ENCODE peak calls at places on chromosomes 1 and 21, in nine cellular contexts. W is stomach, R is colonic mucosa, S is NT2/D1, Q is mucosa of descending colon, L is tibial artery, M is psoas muscle, O is esophagus muscularis mucosa, V is ascending aorta. X is an unnamed sample.

GRCh38 chr1:27144920-27145661 is 9.8 kb downstream of the SLC9A1 start:
- DNase-seq in V (no peak), S (no peak), W (peak; percentile 73), O (no peak), L (peak; percentile 76), R (peak; percentile 47), M (peak; percentile 62), Q (peak; percentile 58), X (peak; percentile 73)

GRCh38 chr1:42845193-42845592 is 1.2 kb upstream of the ZNF691 start:
- DNase-seq in W (no peak), R (no peak), L (no peak), O (no peak), S (no peak), V (no peak), M (no peak), Q (no peak), X (no peak)

GRCh38 chr1:167722152-167722869 is 529 bp downstream of the MPZL1 start:
- DNase-seq in M (peak; percentile 65), R (peak; percentile 67), L (peak; percentile 70), Q (peak; percentile 75), O (no peak), W (peak; percentile 60), V (no peak), S (no peak), X (no peak)

GRCh38 chr21:36706951-36707762 is 8.2 kb downstream of the SIM2 start:
- DNase-seq in W (no peak), V (no peak), O (no peak), R (peak; percentile 17), Q (no peak), M (no peak), S (no peak), L (peak; percentile 23), X (no peak)

GRCh38 chr1:86477721-86478120 is 9.0 kb downstream of the CLCA1 start:
- DNase-seq in O (no peak), R (no peak), V (no peak), W (no peak), S (no peak), M (no peak), L (no peak), Q (no peak), X (no peak)

GRCh38 chr1:157034137-157034800 is 11.3 kb downstream of the ARHGEF11 start:
- DNase-seq in S (no peak), L (no peak), Q (no peak), M (no peak), V (no peak), W (peak; percentile 39), O (no peak), R (no peak), X (no peak)

GRCh38 chr1:52365091-52365745 is 787 bp downstream of the CC2D1B start:
- DNase-seq in V (peak; percentile 53), R (peak; percentile 63), S (no peak), L (peak; percentile 86), W (peak; percentile 47), M (peak; percentile 83), Q (peak; percentile 70), O (no peak), X (peak; percentile 85)

GRCh38 chr21:42102063-42102462 is 30.9 kb downstream of the UMODL1 start:
- DNase-seq in O (no peak), Q (no peak), M (no peak), R (peak; percentile 38), S (no peak), V (no peak), W (no peak), L (no peak), X (no peak)

GRCh38 chr1:30242178-30242577 is 481.2 kb downstream of the MATN1 start:
- DNase-seq in S (no peak), M (no peak), W (no peak), Q (no peak), O (no peak), L (no peak), V (no peak), R (no peak), X (no peak)

GRCh38 chr21:38925923-38926322 is 120.2 kb downstream of the ETS2 start:
- DNase-seq in M (peak; percentile 83), S (no peak), O (peak; percentile 93), Q (peak; percentile 61), W (peak; percentile 45), R (no peak), L (peak; percentile 87), V (peak; percentile 42), X (peak; percentile 92)

GRCh38 chr1:44260792-44261474 is 47.7 kb downstream of the DMAP1 start:
- DNase-seq in L (no peak), W (no peak), M (no peak), S (no peak), Q (peak; percentile 76), R (peak; percentile 73), V (no peak), O (no peak), X (no peak)

GRCh38 chr1:200674838-200675587 is 5.3 kb upstream of the DDX59 start:
- DNase-seq in M (no peak), V (no peak), W (no peak), Q (no peak), S (no peak), R (no peak), O (no peak), L (no peak), X (no peak)

GRCh38 chr1:27116210-27116609 is 38.7 kb downstream of the SLC9A1 start:
- DNase-seq in W (no peak), Q (no peak), R (no peak), S (no peak), V (no peak), O (no peak), M (no peak), L (no peak), X (no peak)

DNA sequence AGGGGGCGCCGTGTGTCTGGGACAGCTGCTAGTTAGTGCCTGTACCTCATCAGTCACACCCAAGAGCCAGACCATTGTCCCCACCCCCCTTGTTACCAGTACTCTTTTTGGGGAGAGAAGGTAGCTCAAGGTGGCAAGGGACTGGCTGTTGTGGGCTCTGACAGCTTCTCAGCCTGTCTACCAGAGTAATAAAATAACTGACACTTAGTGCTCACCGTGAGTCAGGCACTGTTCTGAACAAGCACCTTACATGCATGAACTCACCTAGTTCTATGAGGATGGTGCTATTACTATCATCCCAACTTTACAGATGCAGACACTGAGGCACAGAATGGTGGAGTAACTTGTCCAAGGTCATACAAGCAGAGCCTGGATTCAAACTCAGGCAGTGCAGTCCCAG is 34.7 kb downstream of the IER5 start:
- DNase-seq in W (no peak), V (no peak), Q (no peak), S (no peak), L (no peak), R (no peak), M (no peak), O (no peak), X (no peak)
- H3K4me1 ChIP-seq in W (peaks cover 6% of the 10 kb centered on the region), V (no peaks in the 10 kb centered on the region), Q (no peaks in the 10 kb centered on the region), S (peaks cover 19% of the 10 kb centered on the region), L (peaks cover 3% of the 10 kb centered on the region), R (no peaks in the 10 kb centered on the region), M (no peaks in the 10 kb centered on the region), O (peaks cover 7% of the 10 kb centered on the region), X (peaks cover 3% of the 10 kb centered on the region)

DNA sequence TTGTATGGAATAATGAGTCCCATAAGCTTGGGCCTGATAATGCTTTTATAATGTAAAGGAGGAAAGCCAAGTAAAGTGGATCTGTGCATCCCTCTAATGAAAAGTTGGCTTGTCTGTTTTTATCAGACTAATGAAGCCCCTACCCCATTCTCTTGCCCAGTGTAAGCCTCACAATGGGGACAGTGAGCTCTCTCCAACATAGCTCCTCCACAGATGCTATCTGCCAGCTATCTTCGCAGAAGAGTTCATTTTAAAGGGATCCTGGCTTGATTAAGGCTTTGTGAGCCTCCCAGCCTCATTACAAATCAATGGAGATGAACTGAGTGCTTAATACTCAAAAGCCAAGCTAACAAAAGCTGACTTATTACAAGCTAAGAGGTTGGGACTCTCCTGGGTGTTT is 514.7 kb downstream of the NUF2 start:
- DNase-seq in W (no peak), S (peak; percentile 32), M (no peak), Q (no peak), V (no peak), O (no peak), R (no peak), L (no peak), X (no peak)
- H3K4me3 ChIP-seq in W (no peak overlapping the region), S (no peak overlapping the region), M (no peak overlapping the region), Q (no peak overlapping the region), V (no peak overlapping the region), O (no peak overlapping the region), R (no peak overlapping the region), L (no peak overlapping the region), X (no peak overlapping the region)

GRCh38 chr1:15170071-15170470 is 16.5 kb downstream of the TMEM51 start:
- DNase-seq in V (no peak), L (no peak), S (no peak), O (no peak), M (no peak), R (no peak), Q (no peak), W (peak; percentile 58), X (no peak)

GRCh38 chr1:15171271-15171908 is 17.8 kb downstream of the TMEM51 start:
- DNase-seq in Q (no peak), L (no peak), W (no peak), M (no peak), R (no peak), O (no peak), S (no peak), V (no peak), X (no peak)

GRCh38 chr1:15174615-15174983 is 21.1 kb downstream of the TMEM51 start:
- DNase-seq in Q (no peak), V (no peak), L (no peak), S (no peak), M (no peak), W (no peak), O (no peak), R (no peak), X (no peak)

GRCh38 chr1:15173863-15174614 is 20.5 kb downstream of the TMEM51 start:
- DNase-seq in S (no peak), V (no peak), O (no peak), L (no peak), M (no peak), Q (peak; percentile 54), R (peak; percentile 74), W (peak; percentile 59), X (no peak)

DNA sequence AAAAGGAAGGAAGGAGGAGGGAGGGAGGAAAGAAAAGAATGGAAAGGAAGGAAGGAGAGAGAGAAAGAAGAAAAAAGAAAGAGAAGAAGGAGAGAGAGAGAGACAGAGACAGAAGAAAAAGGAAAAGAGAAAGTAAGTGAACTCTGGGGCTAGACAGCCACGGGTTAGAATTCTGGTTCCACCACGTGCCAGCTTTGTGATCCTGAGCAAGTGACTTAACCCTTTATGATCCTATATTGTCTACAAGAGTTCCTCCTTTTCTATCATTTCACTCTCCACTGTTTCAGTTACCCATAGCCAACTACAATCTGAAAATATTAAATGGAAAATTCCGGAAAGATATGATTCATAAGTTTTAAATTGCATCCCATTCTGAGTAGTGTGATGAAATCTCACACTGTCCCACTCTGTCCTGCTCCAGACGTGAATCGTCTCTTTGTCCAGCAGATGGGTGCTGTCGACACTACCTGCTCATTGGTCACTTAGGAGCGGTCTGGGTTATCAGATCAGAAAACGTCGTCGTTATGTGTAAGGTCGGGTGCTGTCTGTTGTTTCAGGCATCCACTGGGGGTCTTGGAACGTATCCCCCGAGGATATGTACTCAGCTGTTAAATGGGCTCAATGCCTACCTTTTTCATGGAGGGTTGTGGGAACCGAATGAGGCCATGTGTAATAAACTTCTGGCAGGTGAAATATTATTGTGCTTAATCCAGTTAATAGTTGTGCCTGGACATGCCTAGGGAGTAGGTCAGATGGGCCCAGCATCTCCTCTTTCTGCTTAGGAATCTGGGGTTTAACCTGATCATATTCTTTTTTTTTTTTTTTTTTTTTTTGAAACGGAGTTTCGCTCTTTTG is 19.1 kb downstream of the TMEM51 start:
- DNase-seq in S (no peak), Q (no peak), O (no peak), L (no peak), V (no peak), M (no peak), R (no peak), W (no peak), X (no peak)
- H3K4me1 ChIP-seq in S (peaks cover 4% of the 10 kb centered on the region), Q (peaks cover 26% of the 10 kb centered on the region), O (peaks cover 21% of the 10 kb centered on the region), L (peaks cover 10% of the 10 kb centered on the region), V (no peaks in the 10 kb centered on the region), M (no peaks in the 10 kb centered on the region), R (no peaks in the 10 kb centered on the region), W (peaks cover 63% of the 10 kb centered on the region), X (peaks cover 39% of the 10 kb centered on the region)

GRCh38 chr1:203274603-203275381 is 30.5 kb upstream of the BTG2 start:
- DNase-seq in L (peak; percentile 89), M (peak; percentile 84), S (no peak), Q (no peak), R (peak; percentile 28), O (peak; percentile 95), W (no peak), V (peak; percentile 65), X (no peak)
- H3K4me3 ChIP-seq in L (no peak overlapping the region), M (peak overlapping the region; percentile 59), S (no peak overlapping the region), Q (no peak overlapping the region), R (no peak overlapping the region), O (no peak overlapping the region), W (no peak overlapping the region), V (peak overlapping the region; percentile 42), X (no peak overlapping the region)